ENCODE peak calls at places on chromosomes 6 and 20, in five cellular contexts. I is COR-L47, F is renal cortical epithelial cell, D is LHCN-M2, H is left colon. A is an unnamed sample.

GRCh38 chr20:58700823-58701222 is 8.2 kb downstream of the NPEPL1 start:
- DNase-seq in I (no peak), F (no peak), D (no peak), H (no peak), A (no peak)

GRCh38 chr6:107657755-107658461 is 166.2 kb downstream of the SCML4 start:
- DNase-seq in I (peak), D (peak), F (no peak), H (peak), A (peak)

GRCh38 chr6:14269434-14269833 is 151.9 kb downstream of the CD83 start:
- DNase-seq in F (no peak), D (no peak), I (no peak), H (no peak), A (no peak)

GRCh38 chr6:51536728-51537127 is 550.7 kb downstream of the PKHD1 start:
- DNase-seq in F (no peak), D (no peak), H (no peak), I (no peak), A (no peak)

GRCh38 chr6:6897140-6897539 is 210.6 kb upstream of the RREB1 start:
- DNase-seq in I (no peak), F (no peak), D (no peak), H (no peak), A (no peak)

GRCh38 chr20:59149678-59150504 is 13.7 kb upstream of the ZNF831 start:
- DNase-seq in D (no peak), I (no peak), H (no peak), F (no peak), A (no peak)

GRCh38 chr20:32480361-32481199 is 104.6 kb downstream of the NOL4L start:
- DNase-seq in I (no peak), D (no peak), F (peak), H (peak), A (peak)

GRCh38 chr6:170292111-170292777 is 1.4 kb upstream of the DLL1 start:
- DNase-seq in I (no peak), F (no peak), D (no peak), H (no peak), A (no peak)

GRCh38 chr6:118931436-118931835 is 3.5 kb downstream of the MCM9 start:
- DNase-seq in H (no peak), I (no peak), D (peak), F (no peak), A (no peak)

GRCh38 chr20:49882171-49882970 is 33.0 kb downstream of the SPATA2 start:
- DNase-seq in F (no peak), I (no peak), D (no peak), H (no peak), A (no peak)

GRCh38 chr6:111724505-111724904 is 118.8 kb upstream of the TRAF3IP2 start:
- DNase-seq in D (no peak), F (no peak), H (no peak), I (no peak), A (no peak)

GRCh38 chr6:71333700-71334099 is 45.1 kb downstream of the OGFRL1 start:
- DNase-seq in F (peak), I (no peak), H (no peak), D (peak), A (no peak)

GRCh38 chr20:35007413-35007812 is 51.7 kb downstream of the MYH7B start:
- DNase-seq in D (no peak), F (no peak), H (peak), I (no peak), A (peak)

GRCh38 chr6:110492584-110492983 is 16.2 kb upstream of the SLC22A16 start:
- DNase-seq in F (no peak), D (no peak), H (no peak), I (no peak), A (no peak)

GRCh38 chr6:149820506-149820905 is 43.7 kb downstream of the LRP11 start:
- DNase-seq in H (no peak), F (no peak), I (no peak), D (no peak), A (no peak)

GRCh38 chr6:142728910-142729481 is 216.0 kb downstream of the HIVEP2 start:
- DNase-seq in H (no peak), I (no peak), F (no peak), D (peak), A (no peak)

GRCh38 chr6:3701631-3702030 is 49.9 kb downstream of the PXDC1 start:
- DNase-seq in D (no peak), F (no peak), H (no peak), I (no peak), A (no peak)

GRCh38 chr6:145372671-145373123 is 362.6 kb downstream of the EPM2A start:
- DNase-seq in I (no peak), D (peak), F (peak), H (no peak), A (no peak)

GRCh38 chr6:26457796-26458688 is at the start of gene BTN2A1:
- DNase-seq in F (peak), D (peak), H (peak), I (peak), A (peak)

GRCh38 chr20:45985573-45985972 is 13.6 kb upstream of the ZNF335 start:
- DNase-seq in F (no peak), D (no peak), I (no peak), H (no peak), A (no peak)

GRCh38 chr6:148076046-148076445 is 266.6 kb upstream of the SASH1 start:
- DNase-seq in D (no peak), F (no peak), H (no peak), I (no peak), A (no peak)

GRCh38 chr20:49285813-49286494 is 8.1 kb upstream of the ZNFX1 start:
- DNase-seq in H (no peak), F (no peak), I (no peak), D (no peak), A (no peak)

GRCh38 chr6:116251568-116252384 is 2.1 kb downstream of the TSPYL4 start:
- DNase-seq in H (no peak), D (peak), F (peak), I (no peak), A (no peak)

GRCh38 chr20:10922941-10923340 is 249.1 kb upstream of the JAG1 start:
- DNase-seq in H (no peak), D (peak), F (peak), I (no peak), A (no peak)

GRCh38 chr6:163599136-163599535 is 184.6 kb downstream of the QKI start:
- DNase-seq in F (peak), I (no peak), D (no peak), H (no peak), A (no peak)

GRCh38 chr6:122612838-122613237 is 2.6 kb downstream of the PKIB start:
- DNase-seq in D (no peak), F (no peak), I (no peak), H (no peak), A (no peak)

GRCh38 chr6:69852706-69853105 is 13.7 kb upstream of the COL19A1 start:
- DNase-seq in F (no peak), D (no peak), I (no peak), H (no peak), A (no peak)

GRCh38 chr6:97630592-97630991 is 347.6 kb upstream of the MMS22L start:
- DNase-seq in I (no peak), H (no peak), F (no peak), D (peak), A (no peak)

GRCh38 chr6:12602951-12603710 is 113.4 kb upstream of the PHACTR1 start:
- DNase-seq in I (peak), H (no peak), D (peak), F (peak), A (no peak)

GRCh38 chr6:43763133-43763797 is 6.7 kb upstream of the VEGFA start:
- DNase-seq in F (peak), H (no peak), I (no peak), D (no peak), A (no peak)

GRCh38 chr20:2508631-2509467 is at the start of gene ZNF343:
- DNase-seq in F (peak), I (peak), D (peak), H (peak), A (peak)

GRCh38 chr6:24919404-24919892 is 16.3 kb downstream of the RIPOR2 start:
- DNase-seq in I (peak), H (no peak), F (no peak), D (peak), A (no peak)

GRCh38 chr20:16488086-16488485 is 85.2 kb downstream of the KIF16B start:
- DNase-seq in D (no peak), F (no peak), I (no peak), H (no peak), A (no peak)

GRCh38 chr6:20483902-20484497 is 50.3 kb upstream of the CDKAL1 start:
- DNase-seq in H (no peak), D (peak), I (peak), F (no peak), A (no peak)

GRCh38 chr6:81694855-81695254 is 57.6 kb downstream of the TENT5A start:
- DNase-seq in H (no peak), F (no peak), I (no peak), D (no peak), A (no peak)

GRCh38 chr6:54846243-54846856 is at the start of gene FAM83B:
- DNase-seq in H (peak), I (peak), F (no peak), D (no peak), A (peak)

GRCh38 chr20:33418033-33418432 is 16.7 kb upstream of the CDK5RAP1 start:
- DNase-seq in D (no peak), I (no peak), H (no peak), F (no peak), A (no peak)

GRCh38 chr20:46246527-46246926 is 61.8 kb downstream of the CDH22 start:
- DNase-seq in D (no peak), F (no peak), H (no peak), I (no peak), A (no peak)

GRCh38 chr20:50842821-50843220 is 48.0 kb downstream of the BCAS4 start:
- DNase-seq in H (no peak), I (no peak), F (no peak), D (no peak), A (no peak)

A was measured in mucosa of descending colon.